ENCODE peak calls at places on chromosomes 11 and 22, in four cellular contexts. C is astrocyte of the spinal cord, K is Ammon's horn, X is small intestine. G is an unnamed sample.

GRCh38 chr22:38754247-38755154 is 1.3 kb downstream of the SUN2 start:
- DNase-seq in K (peak), C (peak), X (peak), G (peak)

GRCh38 chr11:8282621-8283509 is 19.2 kb upstream of the LMO1 start:
- DNase-seq in X (no peak), K (no peak), C (no peak), G (no peak)

GRCh38 chr11:2787816-2788750 is 88.3 kb upstream of the KCNQ1OT1 start:
- DNase-seq in X (peak), K (no peak), C (no peak), G (no peak)

GRCh38 chr11:116406042-116406441 is 366.7 kb downstream of the BUD13 start:
- DNase-seq in X (no peak), K (no peak), C (no peak), G (no peak)

GRCh38 chr11:134071306-134071705 is 2.4 kb downstream of the JAM3 start:
- DNase-seq in C (no peak), X (no peak), K (no peak), G (no peak)

GRCh38 chr22:37827056-37827455 is 3.9 kb downstream of the GALR3 start:
- DNase-seq in X (no peak), C (no peak), K (peak), G (no peak)

GRCh38 chr22:20881231-20881630 is 22.4 kb downstream of the SNAP29 start:
- DNase-seq in K (no peak), X (no peak), C (no peak), G (no peak)

GRCh38 chr22:46876357-46876934 is 114.0 kb downstream of the TBC1D22A start:
- DNase-seq in K (no peak), C (no peak), X (no peak), G (no peak)

GRCh38 chr11:92222701-92223100 is 1.9 kb upstream of the FAT3 start:
- DNase-seq in K (no peak), X (no peak), C (no peak), G (no peak)

GRCh38 chr11:76336597-76336996 is 44.3 kb downstream of the THAP12 start:
- DNase-seq in X (no peak), C (no peak), K (no peak), G (no peak)

GRCh38 chr11:120674537-120674936 is 163.0 kb downstream of the GRIK4 start:
- DNase-seq in X (peak), K (no peak), C (peak), G (peak)